ENCODE peak calls at places on chromosomes 1 and 21, in four cellular contexts. One of them, this sample, is unnamed.

GRCh38 chr1:164823486-164824279 is 264.7 kb downstream of the PBX1 start:
- DNase-seq in mesendoderm: peak; percentile 50
- DNase-seq in H1: no peak
- DNase-seq in IMR-90: peak; percentile 79
- DNase-seq in this sample: no peak

GRCh38 chr1:28110555-28110954 is 22.1 kb upstream of the EYA3 start:
- DNase-seq in IMR-90: peak; percentile 58
- DNase-seq in H1: no peak
- DNase-seq in mesendoderm: no peak
- DNase-seq in this sample: peak; percentile 35

GRCh38 chr1:40226187-40226586 is 21.6 kb upstream of the TMCO2 start:
- DNase-seq in mesendoderm: no peak
- DNase-seq in IMR-90: no peak
- DNase-seq in H1: no peak
- DNase-seq in this sample: no peak

GRCh38 chr1:193614817-193615216 is 428.4 kb upstream of the B3GALT2 start:
- DNase-seq in IMR-90: peak; percentile 79
- DNase-seq in H1: no peak
- DNase-seq in mesendoderm: peak; percentile 50
- DNase-seq in this sample: peak; percentile 21

GRCh38 chr1:78427506-78427905 is 63.3 kb upstream of the PTGFR start:
- DNase-seq in H1: no peak
- DNase-seq in mesendoderm: no peak
- DNase-seq in IMR-90: no peak
- DNase-seq in this sample: no peak

GRCh38 chr1:234543442-234544093 is 64.6 kb upstream of the TARBP1 start:
- DNase-seq in IMR-90: no peak
- DNase-seq in mesendoderm: peak; percentile 49
- DNase-seq in H1: no peak
- DNase-seq in this sample: no peak

GRCh38 chr1:174689524-174689923 is 241.8 kb downstream of the GPR52 start:
- DNase-seq in H1: no peak
- DNase-seq in mesendoderm: no peak
- DNase-seq in IMR-90: no peak
- DNase-seq in this sample: no peak

GRCh38 chr21:38756746-38757145 is 49.0 kb upstream of the ETS2 start:
- DNase-seq in H1: no peak
- DNase-seq in IMR-90: peak; percentile 92
- DNase-seq in mesendoderm: no peak
- DNase-seq in this sample: peak; percentile 93

GRCh38 chr1:108708726-108709660 is 3.7 kb upstream of the FNDC7 start:
- DNase-seq in mesendoderm: peak; percentile 71
- DNase-seq in IMR-90: no peak
- DNase-seq in H1: peak; percentile 74
- DNase-seq in this sample: no peak

GRCh38 chr21:37367301-37367757 is 756 bp downstream of the DYRK1A start:
- DNase-seq in IMR-90: no peak
- DNase-seq in H1: no peak
- DNase-seq in mesendoderm: no peak
- DNase-seq in this sample: peak; percentile 52

GRCh38 chr1:232385221-232385620 is 244.7 kb downstream of the SIPA1L2 start:
- DNase-seq in H1: no peak
- DNase-seq in mesendoderm: no peak
- DNase-seq in IMR-90: peak; percentile 83
- DNase-seq in this sample: peak; percentile 40

GRCh38 chr1:33055210-33055991 is 18.7 kb upstream of the AK2 start:
- DNase-seq in IMR-90: peak; percentile 87
- DNase-seq in H1: peak; percentile 60
- DNase-seq in mesendoderm: peak; percentile 94
- DNase-seq in this sample: peak; percentile 85

GRCh38 chr1:153534933-153535663 is 693 bp downstream of the S100A6 start:
- DNase-seq in H1: no peak
- DNase-seq in mesendoderm: no peak
- DNase-seq in IMR-90: no peak
- DNase-seq in this sample: no peak

GRCh38 chr21:18424250-18424649 is 20.7 kb upstream of the TMPRSS15 start:
- DNase-seq in H1: no peak
- DNase-seq in mesendoderm: no peak
- DNase-seq in IMR-90: no peak
- DNase-seq in this sample: no peak

GRCh38 chr1:229563701-229564100 is 5.2 kb upstream of the ABCB10 start:
- DNase-seq in mesendoderm: peak; percentile 6
- DNase-seq in H1: no peak
- DNase-seq in IMR-90: peak; percentile 77
- DNase-seq in this sample: peak; percentile 87

GRCh38 chr1:160078392-160079195 is 2.7 kb upstream of the KCNJ9 start:
- DNase-seq in IMR-90: no peak
- DNase-seq in H1: peak; percentile 90
- DNase-seq in mesendoderm: peak; percentile 70
- DNase-seq in this sample: no peak

GRCh38 chr21:16176570-16176969 is 446.8 kb downstream of the USP25 start:
- DNase-seq in IMR-90: no peak
- DNase-seq in mesendoderm: no peak
- DNase-seq in H1: no peak
- DNase-seq in this sample: no peak

GRCh38 chr1:166972827-166973226 is 2.5 kb downstream of the ILDR2 start:
- DNase-seq in IMR-90: no peak
- DNase-seq in mesendoderm: no peak
- DNase-seq in H1: no peak
- DNase-seq in this sample: no peak

GRCh38 chr1:1212780-1213152 is 1.2 kb downstream of the TNFRSF4 start:
- DNase-seq in mesendoderm: no peak
- DNase-seq in IMR-90: peak; percentile 11
- DNase-seq in H1: no peak
- DNase-seq in this sample: peak; percentile 20

GRCh38 chr1:233704125-233704881 is 90.4 kb downstream of the KCNK1 start:
- DNase-seq in mesendoderm: no peak
- DNase-seq in H1: no peak
- DNase-seq in IMR-90: no peak
- DNase-seq in this sample: no peak

GRCh38 chr1:212669600-212669999 is 30.0 kb downstream of the BATF3 start:
- DNase-seq in IMR-90: no peak
- DNase-seq in mesendoderm: no peak
- DNase-seq in H1: peak; percentile 41
- DNase-seq in this sample: no peak

GRCh38 chr1:239719642-239720258 is 333.4 kb downstream of the CHRM3 start:
- DNase-seq in H1: no peak
- DNase-seq in IMR-90: no peak
- DNase-seq in mesendoderm: no peak
- DNase-seq in this sample: no peak

GRCh38 chr1:23456226-23456625 is 27.8 kb downstream of the ASAP3 start:
- DNase-seq in mesendoderm: no peak
- DNase-seq in IMR-90: no peak
- DNase-seq in H1: no peak
- DNase-seq in this sample: no peak

GRCh38 chr1:201655243-201655642 is 116.3 kb downstream of the NAV1 start:
- DNase-seq in mesendoderm: peak; percentile 31
- DNase-seq in IMR-90: peak; percentile 92
- DNase-seq in H1: no peak
- DNase-seq in this sample: no peak

GRCh38 chr21:16587671-16588379 is 858.0 kb downstream of the USP25 start:
- DNase-seq in mesendoderm: no peak
- DNase-seq in H1: no peak
- DNase-seq in IMR-90: peak; percentile 77
- DNase-seq in this sample: no peak

GRCh38 chr1:26582836-26583460 is 53.4 kb downstream of the RPS6KA1 start:
- DNase-seq in mesendoderm: no peak
- DNase-seq in IMR-90: peak; percentile 76
- DNase-seq in H1: no peak
- DNase-seq in this sample: no peak

GRCh38 chr1:176853503-176853902 is 311.0 kb downstream of the ASTN1 start:
- DNase-seq in IMR-90: no peak
- DNase-seq in H1: no peak
- DNase-seq in mesendoderm: peak; percentile 84
- DNase-seq in this sample: no peak

DNA sequence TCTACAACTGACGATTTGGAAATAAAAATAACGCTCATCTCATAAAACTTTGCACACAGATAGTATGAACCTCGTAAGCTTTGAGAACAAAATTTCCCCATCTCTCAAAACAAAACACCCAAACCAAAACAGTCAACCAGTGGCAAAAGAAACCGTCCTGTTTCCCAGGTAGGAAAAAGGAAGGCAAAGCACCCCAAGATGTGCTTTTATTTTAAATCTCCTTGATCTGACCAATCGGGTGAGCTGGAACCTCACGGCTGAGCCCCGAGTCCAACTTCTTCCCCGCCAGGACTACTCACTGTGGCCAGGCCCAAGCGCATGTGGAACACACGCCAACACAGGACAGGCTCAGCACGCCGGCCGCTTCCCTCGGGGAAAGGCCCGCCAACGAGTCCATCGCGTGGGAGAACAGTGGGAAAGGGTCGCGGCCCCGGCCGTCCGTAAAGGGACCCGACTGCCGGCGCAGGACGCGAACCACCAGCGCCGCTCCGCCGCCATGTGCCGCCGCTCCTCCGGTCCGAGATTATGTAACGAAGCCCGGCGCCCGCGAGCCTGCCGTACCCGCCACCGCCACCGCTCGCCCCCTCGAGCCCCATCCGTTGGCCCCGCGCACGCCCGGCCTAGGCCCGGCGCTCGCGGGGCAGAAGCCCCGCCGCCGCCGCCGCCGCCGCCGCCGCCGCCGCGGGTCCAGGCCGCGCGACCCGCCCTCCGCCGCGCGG is 759 bp downstream of the AHCTF1 start:
- DNase-seq in IMR-90: peak; percentile 58
- DNase-seq in mesendoderm: peak; percentile 69
- DNase-seq in H1: peak; percentile 67
- DNase-seq in this sample: peak; percentile 53
- H3K23ac ChIP-seq in IMR-90: peak overlapping the region; percentile 58
- H3K23ac ChIP-seq in mesendoderm: no peak overlapping the region
- H3K23ac ChIP-seq in H1: no peak overlapping the region
- H3K23ac ChIP-seq in this sample: no peak overlapping the region

GRCh38 chr1:48092401-48092800 is 95.2 kb upstream of the TRABD2B start:
- DNase-seq in mesendoderm: no peak
- DNase-seq in H1: no peak
- DNase-seq in IMR-90: no peak
- DNase-seq in this sample: no peak

GRCh38 chr1:48084826-48085225 is 87.6 kb upstream of the TRABD2B start:
- DNase-seq in H1: no peak
- DNase-seq in IMR-90: no peak
- DNase-seq in mesendoderm: no peak
- DNase-seq in this sample: no peak

GRCh38 chr1:48093696-48094518 is 96.7 kb upstream of the TRABD2B start:
- DNase-seq in IMR-90: peak; percentile 18
- DNase-seq in H1: peak; percentile 95
- DNase-seq in mesendoderm: peak; percentile 86
- DNase-seq in this sample: peak; percentile 78

GRCh38 chr1:48093147-48093546 is 96.0 kb upstream of the TRABD2B start:
- DNase-seq in H1: peak; percentile 6
- DNase-seq in mesendoderm: no peak
- DNase-seq in IMR-90: no peak
- DNase-seq in this sample: no peak

DNA sequence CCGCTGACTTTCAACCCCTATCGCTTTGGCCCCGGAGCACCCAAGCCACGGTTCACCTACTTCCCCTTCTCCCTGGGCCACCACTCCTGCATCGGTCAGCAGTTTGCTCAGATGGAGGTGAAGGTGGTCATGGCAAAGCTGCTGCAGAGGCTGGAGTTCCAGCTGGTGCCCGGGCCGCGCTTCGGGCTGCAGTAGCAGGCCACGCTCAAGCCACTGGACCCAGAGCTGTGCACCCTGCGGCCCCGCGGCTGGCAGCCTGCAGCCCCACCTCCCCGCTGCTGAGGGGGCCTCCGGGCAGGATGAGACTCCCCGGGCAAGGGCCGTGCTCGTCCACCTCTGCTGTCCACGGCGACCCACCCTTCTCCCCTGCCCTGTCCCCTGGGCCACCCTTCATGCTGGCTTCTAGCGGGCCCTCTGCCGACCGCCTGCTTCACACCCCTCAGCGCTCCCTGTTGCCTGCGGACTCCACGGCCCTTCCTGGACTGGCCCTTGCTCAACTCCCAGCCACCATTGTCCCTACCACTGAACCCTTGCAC is 92.2 kb upstream of the TRABD2B start:
- DNase-seq in H1: no peak
- DNase-seq in IMR-90: no peak
- DNase-seq in mesendoderm: no peak
- DNase-seq in this sample: no peak
- H4K8ac ChIP-seq in H1: no peak overlapping the region
- H4K8ac ChIP-seq in IMR-90: no peak overlapping the region
- H4K8ac ChIP-seq in mesendoderm: no peak overlapping the region
- H4K8ac ChIP-seq in this sample: no peak overlapping the region

GRCh38 chr1:155001438-155001687 is 1.2 kb upstream of the ZBTB7B start:
- DNase-seq in IMR-90: no peak
- DNase-seq in H1: no peak
- DNase-seq in mesendoderm: peak; percentile 71
- DNase-seq in this sample: no peak
- H3K18ac ChIP-seq in IMR-90: peak overlapping the region; percentile 48
- H3K18ac ChIP-seq in H1: peak overlapping the region; percentile 83
- H3K18ac ChIP-seq in mesendoderm: peak overlapping the region; percentile 53
- H3K18ac ChIP-seq in this sample: peak overlapping the region; percentile 5

GRCh38 chr21:25734654-25735220 is at the start of the genes ATP5PF and GABPA:
- DNase-seq in mesendoderm: peak; percentile 100
- DNase-seq in IMR-90: peak; percentile 99
- DNase-seq in H1: peak; percentile 97
- DNase-seq in this sample: peak; percentile 98
- H3K23ac ChIP-seq in mesendoderm: peak within 1 kb of the TSS; percentile 82
- H3K23ac ChIP-seq in IMR-90: peak within 1 kb of the TSS; percentile 100
- H3K23ac ChIP-seq in H1: no peak within 1 kb of the TSS
- H3K23ac ChIP-seq in this sample: no peak within 1 kb of the TSS

GRCh38 chr1:60461889-60462595 is 388.5 kb upstream of the C1orf87 start:
- DNase-seq in IMR-90: no peak
- DNase-seq in mesendoderm: no peak
- DNase-seq in H1: no peak
- DNase-seq in this sample: no peak
- H4K8ac ChIP-seq in IMR-90: no peak overlapping the region
- H4K8ac ChIP-seq in mesendoderm: no peak overlapping the region
- H4K8ac ChIP-seq in H1: no peak overlapping the region
- H4K8ac ChIP-seq in this sample: no peak overlapping the region

DNA sequence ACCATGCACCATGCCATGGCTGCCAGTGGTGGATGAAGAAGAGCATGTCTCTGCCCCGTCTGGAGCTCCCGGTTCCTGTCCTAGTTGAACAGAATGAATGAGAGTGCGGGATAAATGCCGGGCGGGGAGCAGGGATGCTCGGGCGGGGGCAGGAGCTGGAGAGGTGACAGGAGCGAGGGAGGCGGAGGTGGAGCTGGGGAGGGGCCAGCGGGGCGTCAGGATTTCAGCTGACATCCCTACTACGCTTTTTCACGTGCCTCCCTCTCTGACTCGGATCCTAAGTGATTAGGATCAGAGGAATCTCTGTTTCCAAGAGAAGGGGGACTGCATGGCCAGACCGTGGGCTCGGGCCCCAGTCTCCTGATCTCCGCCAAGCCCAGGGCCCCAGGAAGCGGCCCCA is 47.3 kb downstream of the TP73 start:
- DNase-seq in mesendoderm: no peak
- DNase-seq in H1: no peak
- DNase-seq in IMR-90: no peak
- DNase-seq in this sample: no peak
- H3K18ac ChIP-seq in mesendoderm: no peak overlapping the region
- H3K18ac ChIP-seq in H1: no peak overlapping the region
- H3K18ac ChIP-seq in IMR-90: no peak overlapping the region
- H3K18ac ChIP-seq in this sample: no peak overlapping the region

This sample was measured in trophoblast cell.